ENCODE peak calls at places on chromosomes 5 and 9, in six cellular contexts. F is iPS-NIHi11, W is T follicular helper cell, D is DMS153, A is HepG2, X is EH. R is an unnamed sample.

GRCh38 chr9:136713555-136713949 is 1.2 kb downstream of the DIPK1B start:
- DNase-seq in X (no peak), D (no peak), A (no peak), F (no peak), W (no peak), R (no peak)

GRCh38 chr9:684950-685340 is 156.6 kb upstream of the DMRT1 start:
- DNase-seq in F (no peak), W (no peak), D (no peak), X (peak; percentile 83), A (peak; percentile 59), R (no peak)

GRCh38 chr5:171310816-171311697 is 2.0 kb downstream of the TLX3 start:
- DNase-seq in W (no peak), D (no peak), F (peak; percentile 57), A (no peak), X (peak; percentile 55), R (no peak)

GRCh38 chr9:21434202-21435014 is 5.8 kb upstream of the IFNA1 start:
- DNase-seq in W (peak; percentile 14), D (no peak), A (peak; percentile 52), X (peak; percentile 69), F (peak; percentile 22), R (peak; percentile 28)

GRCh38 chr5:154794525-154795234 is 39.5 kb downstream of the LARP1 start:
- DNase-seq in A (no peak), W (no peak), X (peak; percentile 80), D (no peak), F (no peak), R (no peak)

GRCh38 chr9:68416891-68417570 is 60.6 kb downstream of the PGM5 start:
- DNase-seq in D (no peak), X (peak; percentile 16), F (peak; percentile 53), W (no peak), A (no peak), R (no peak)

GRCh38 chr5:89929834-89930233 is 479.7 kb downstream of the CETN3 start:
- DNase-seq in F (no peak), W (no peak), A (no peak), D (no peak), X (no peak), R (no peak)

GRCh38 chr5:139137703-139138102 is 60.5 kb downstream of the SIL1 start:
- DNase-seq in A (peak; percentile 16), F (peak; percentile 43), D (peak; percentile 24), X (peak; percentile 31), W (no peak), R (peak; percentile 12)

GRCh38 chr5:150214289-150214688 is 24.4 kb downstream of the SLC6A7 start:
- DNase-seq in X (peak; percentile 61), F (no peak), D (no peak), A (no peak), W (no peak), R (no peak)